ENCODE peak calls at places on chromosomes 7 and 10, in six cellular contexts. A is stomach, W is thyroid gland, J is ovary, G is body of pancreas, T is IMR-90. X is an unnamed sample. For H3K36me3, the result is how much of the 10 kb centered on the place peaks cover.

GRCh38 chr10:128065881-128066534 is 60.2 kb downstream of the MKI67 start:
- DNase-seq in W (no peak), T (no peak), G (no peak), A (no peak), J (no peak), X (peak)

GRCh38 chr7:25638042-25638441 is 409.8 kb upstream of the NPVF start:
- DNase-seq in A (no peak), T (no peak), W (no peak), G (no peak), J (no peak), X (no peak)

GRCh38 chr10:73887038-73888015 is 13.0 kb upstream of the CAMK2G start:
- DNase-seq in A (peak), G (peak), J (peak), W (peak), T (peak), X (peak)

GRCh38 chr10:96655577-96656213 is 64.6 kb downstream of the PIK3AP1 start:
- DNase-seq in A (no peak), T (no peak), W (no peak), G (no peak), J (no peak), X (no peak)

GRCh38 chr10:84310470-84310869 is 17.9 kb upstream of the CCSER2 start:
- DNase-seq in J (no peak), T (peak), W (peak), G (no peak), A (no peak), X (no peak)

GRCh38 chr7:93160410-93160809 is 12.2 kb upstream of the SAMD9L start:
- DNase-seq in G (no peak), W (no peak), T (peak), A (no peak), J (no peak), X (no peak)

GRCh38 chr10:5325076-5325475 is 39.7 kb upstream of the UCN3 start:
- DNase-seq in T (no peak), G (no peak), A (no peak), J (no peak), W (no peak), X (no peak)

GRCh38 chr7:70285854-70286253 is 687.6 kb downstream of the AUTS2 start:
- DNase-seq in J (no peak), G (no peak), A (no peak), W (no peak), T (no peak), X (no peak)

GRCh38 chr7:7554021-7554432 is 12.7 kb upstream of the MIOS start:
- DNase-seq in T (no peak), A (no peak), J (no peak), W (no peak), G (no peak), X (no peak)

GRCh38 chr7:2566890-2567662 is 8.3 kb downstream of the IQCE start:
- DNase-seq in T (no peak), J (no peak), A (no peak), W (no peak), G (no peak), X (no peak)

GRCh38 chr7:47941136-47941844 is 7.0 kb downstream of the PKD1L1 start:
- DNase-seq in T (peak), A (no peak), W (no peak), G (no peak), J (no peak), X (peak)

GRCh38 chr10:17023386-17024298 is 106.0 kb downstream of the CUBN start:
- DNase-seq in W (peak), G (peak), J (no peak), A (peak), T (peak), X (peak)

GRCh38 chr7:76330673-76331072 is 28.1 kb downstream of the YWHAG start:
- DNase-seq in W (no peak), A (no peak), G (no peak), T (no peak), J (no peak), X (no peak)

GRCh38 chr10:17375936-17376584 is 78.3 kb downstream of the ST8SIA6 start:
- DNase-seq in T (peak), W (no peak), A (no peak), J (no peak), G (no peak), X (no peak)

GRCh38 chr10:127926455-127926854 is 19.6 kb downstream of the PTPRE start:
- DNase-seq in A (no peak), G (no peak), J (no peak), W (no peak), T (no peak), X (no peak)

GRCh38 chr10:130631139-130631864 is 495.1 kb downstream of the GLRX3 start:
- DNase-seq in T (no peak), G (no peak), A (no peak), J (no peak), W (no peak), X (no peak)

GRCh38 chr7:48158404-48158803 is 12.9 kb upstream of the ABCA13 start:
- DNase-seq in G (no peak), W (no peak), A (no peak), T (peak), J (no peak), X (no peak)

GRCh38 chr10:101060951-101061813 is 607 bp upstream of the KAZALD1 start:
- DNase-seq in T (peak), G (peak), A (peak), W (peak), J (peak), X (peak)

GRCh38 chr7:83984076-83984475 is 210.5 kb downstream of the SEMA3A start:
- DNase-seq in A (no peak), W (no peak), T (peak), G (no peak), J (no peak), X (no peak)

GRCh38 chr7:75875113-75876080 is 3.4 kb upstream of the RHBDD2 start:
- DNase-seq in A (no peak), T (no peak), W (no peak), G (no peak), J (no peak), X (no peak)

GRCh38 chr7:81725496-81726117 is 44.2 kb downstream of the HGF start:
- DNase-seq in T (peak), A (no peak), G (no peak), W (no peak), J (no peak), X (no peak)

GRCh38 chr7:7970620-7971307 is 2.2 kb downstream of the GLCCI1 start:
- DNase-seq in G (no peak), J (no peak), A (no peak), T (peak), W (no peak), X (no peak)

GRCh38 chr7:116585967-116586366 is 61.1 kb downstream of the CAV1 start:
- DNase-seq in G (no peak), W (no peak), A (no peak), J (no peak), T (no peak), X (no peak)

GRCh38 chr10:3107426-3107961 is 40.1 kb downstream of the PFKP start:
- DNase-seq in J (peak), G (peak), T (peak), A (no peak), W (peak), X (peak)

GRCh38 chr7:77309714-77310220 is 106.4 kb downstream of the GSAP start:
- DNase-seq in J (no peak), G (no peak), T (no peak), A (no peak), W (no peak), X (no peak)

GRCh38 chr10:98167191-98167590 is 32.7 kb downstream of the R3HCC1L start:
- DNase-seq in A (no peak), W (no peak), J (no peak), G (no peak), T (no peak), X (no peak)

GRCh38 chr10:103849880-103850571 is 5.3 kb downstream of the SH3PXD2A start:
- DNase-seq in T (peak), W (no peak), A (no peak), G (no peak), J (no peak), X (no peak)

GRCh38 chr7:30846378-30846777 is 65.3 kb upstream of the AQP1 start:
- DNase-seq in T (no peak), J (no peak), G (peak), W (peak), A (peak), X (no peak)

GRCh38 chr10:104127411-104127810 is 5.4 kb downstream of the SFR1 start:
- DNase-seq in T (no peak), A (no peak), W (peak), G (peak), J (no peak), X (no peak)

GRCh38 chr10:82796510-82796909 is 921.5 kb downstream of the NRG3 start:
- DNase-seq in J (no peak), W (no peak), T (no peak), G (no peak), A (no peak), X (no peak)

GRCh38 chr7:152145853-152146466 is 120.5 kb downstream of the GALNT11 start:
- DNase-seq in J (no peak), T (peak), G (peak), A (no peak), W (peak), X (no peak)

GRCh38 chr10:95350212-95350829 is 59.5 kb upstream of the PDLIM1 start:
- DNase-seq in G (peak), J (no peak), A (no peak), T (peak), W (no peak), X (no peak)

GRCh38 chr7:1274121-1274875 is 41.6 kb downstream of the UNCX start:
- DNase-seq in A (no peak), J (no peak), G (no peak), W (no peak), T (no peak), X (no peak)

GRCh38 chr10:119243478-119243877 is 36.1 kb downstream of the GRK5 start:
- DNase-seq in A (no peak), T (no peak), G (no peak), J (peak), W (no peak), X (no peak)

GRCh38 chr7:157139142-157140117 is 704 bp downstream of the UBE3C start:
- DNase-seq in A (peak), J (peak), G (peak), W (peak), T (peak), X (peak)

GRCh38 chr10:20949967-20950366 is 52.9 kb upstream of the NEBL start:
- DNase-seq in G (no peak), J (no peak), T (no peak), W (no peak), A (no peak), X (no peak)
- H3K36me3 ChIP-seq in G (under half), J (under half), T (under half), W (under half), A (under half), X (under half)

GRCh38 chr10:124090630-124091209 is 2.7 kb downstream of the CHST15 start:
- DNase-seq in T (no peak), W (peak), G (peak), J (no peak), A (peak), X (no peak)
- H3K4me3 ChIP-seq in T (no peak), W (peak), G (no peak), J (peak), A (peak), X (peak)

GRCh38 chr7:100840470-100841100 is 11.9 kb upstream of the SLC12A9 start:
- DNase-seq in W (no peak), G (no peak), J (no peak), A (no peak), T (no peak), X (peak)
- TF ChIP-seq POLR2A in W (no peak), G (no peak), J (no peak), A (no peak), T (no peak), X (no peak)

GRCh38 chr10:44716470-44716869 is 194.7 kb upstream of the TMEM72 start:
- DNase-seq in W (no peak), J (no peak), A (no peak), T (no peak), G (no peak), X (no peak)

GRCh38 chr10:44713307-44713706 is 197.8 kb upstream of the TMEM72 start:
- DNase-seq in A (no peak), J (no peak), G (peak), T (no peak), W (no peak), X (no peak)

GRCh38 chr10:44715081-44715480 is 196.1 kb upstream of the TMEM72 start:
- DNase-seq in J (no peak), W (no peak), G (no peak), A (no peak), T (peak), X (no peak)

DNA sequence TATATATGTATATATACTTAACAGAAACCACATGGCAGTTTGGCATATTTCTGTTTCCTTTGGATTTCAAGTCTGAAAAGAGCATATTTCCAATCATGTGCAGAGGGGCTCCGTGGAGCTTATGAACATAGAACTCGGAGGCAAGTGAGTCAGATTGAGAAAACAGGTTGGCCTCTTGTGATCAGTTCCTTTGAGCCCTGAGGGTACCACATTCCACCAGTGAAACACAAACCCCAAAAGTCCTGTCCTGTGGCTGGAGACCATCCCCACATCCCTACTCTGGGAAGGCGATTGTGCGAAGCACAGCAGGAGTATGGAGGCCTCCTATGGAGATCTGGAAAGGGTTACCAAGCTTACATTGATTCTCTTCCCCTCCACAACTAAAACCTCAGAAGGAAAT is 196.7 kb upstream of the TMEM72 start:
- DNase-seq in J (no peak), T (no peak), A (no peak), G (no peak), W (no peak), X (no peak)
- H3K36me3 ChIP-seq in J (under half), T (under half), A (under half), G (under half), W (under half), X (under half)